ENCODE peak calls at places on chromosome 13, in ten cellular contexts. One of them, this sample, is unnamed.
A peak's percentile ranks its signal among the peaks of the same experiment; 100 is the strongest.

GRCh38 chr13:62653371-62653770 is 1237.7 kb upstream of the PCDH20 start:
- DNase-seq in adrenal gland: no peak
- DNase-seq in tibial nerve: no peak
- DNase-seq in body of pancreas: no peak
- DNase-seq in tibial artery: no peak
- DNase-seq in mucosa of descending colon: no peak
- DNase-seq in small intestine: no peak
- DNase-seq in neural progenitor cell: no peak
- DNase-seq in endodermal cell: no peak
- DNase-seq in transverse colon: no peak
- DNase-seq in this sample: no peak

GRCh38 chr13:93079294-93079693 is 147.3 kb upstream of the GPC6 start:
- DNase-seq in mucosa of descending colon: no peak
- DNase-seq in tibial nerve: no peak
- DNase-seq in small intestine: no peak
- DNase-seq in neural progenitor cell: no peak
- DNase-seq in tibial artery: no peak
- DNase-seq in body of pancreas: no peak
- DNase-seq in adrenal gland: no peak
- DNase-seq in endodermal cell: no peak
- DNase-seq in transverse colon: no peak
- DNase-seq in this sample: no peak

GRCh38 chr13:94481966-94482365 is 2.5 kb upstream of the DCT start:
- DNase-seq in adrenal gland: no peak
- DNase-seq in tibial artery: peak; percentile 25
- DNase-seq in endodermal cell: no peak
- DNase-seq in body of pancreas: no peak
- DNase-seq in tibial nerve: no peak
- DNase-seq in small intestine: peak; percentile 3
- DNase-seq in mucosa of descending colon: no peak
- DNase-seq in transverse colon: no peak
- DNase-seq in neural progenitor cell: no peak
- DNase-seq in this sample: no peak

GRCh38 chr13:112454648-112455334 is 78.6 kb downstream of the SPACA7 start:
- DNase-seq in neural progenitor cell: no peak
- DNase-seq in mucosa of descending colon: no peak
- DNase-seq in body of pancreas: no peak
- DNase-seq in adrenal gland: no peak
- DNase-seq in tibial nerve: no peak
- DNase-seq in transverse colon: no peak
- DNase-seq in tibial artery: no peak
- DNase-seq in small intestine: no peak
- DNase-seq in endodermal cell: no peak
- DNase-seq in this sample: no peak

GRCh38 chr13:65892859-65893258 is 1337.3 kb downstream of the PCDH9 start:
- DNase-seq in body of pancreas: no peak
- DNase-seq in mucosa of descending colon: no peak
- DNase-seq in adrenal gland: no peak
- DNase-seq in small intestine: no peak
- DNase-seq in neural progenitor cell: no peak
- DNase-seq in transverse colon: no peak
- DNase-seq in endodermal cell: no peak
- DNase-seq in tibial nerve: no peak
- DNase-seq in tibial artery: no peak
- DNase-seq in this sample: no peak

GRCh38 chr13:94192576-94192975 is 286.9 kb downstream of the DCT start:
- DNase-seq in small intestine: peak; percentile 46
- DNase-seq in tibial nerve: peak; percentile 30
- DNase-seq in endodermal cell: peak; percentile 86
- DNase-seq in adrenal gland: peak; percentile 56
- DNase-seq in mucosa of descending colon: peak; percentile 23
- DNase-seq in tibial artery: no peak
- DNase-seq in body of pancreas: peak; percentile 19
- DNase-seq in transverse colon: peak; percentile 15
- DNase-seq in neural progenitor cell: peak; percentile 67
- DNase-seq in this sample: no peak

GRCh38 chr13:109743706-109744453 is 42.5 kb downstream of the IRS2 start:
- DNase-seq in transverse colon: peak; percentile 56
- DNase-seq in tibial artery: no peak
- DNase-seq in mucosa of descending colon: no peak
- DNase-seq in small intestine: peak; percentile 63
- DNase-seq in tibial nerve: no peak
- DNase-seq in neural progenitor cell: no peak
- DNase-seq in endodermal cell: peak; percentile 62
- DNase-seq in body of pancreas: no peak
- DNase-seq in adrenal gland: peak; percentile 65
- DNase-seq in this sample: no peak

GRCh38 chr13:42946927-42947326 is 45.1 kb downstream of the EPSTI1 start:
- DNase-seq in body of pancreas: no peak
- DNase-seq in small intestine: no peak
- DNase-seq in tibial artery: no peak
- DNase-seq in mucosa of descending colon: no peak
- DNase-seq in endodermal cell: no peak
- DNase-seq in tibial nerve: no peak
- DNase-seq in transverse colon: no peak
- DNase-seq in adrenal gland: no peak
- DNase-seq in neural progenitor cell: no peak
- DNase-seq in this sample: no peak

GRCh38 chr13:22014469-22014868 is 343.6 kb downstream of the FGF9 start:
- DNase-seq in tibial artery: no peak
- DNase-seq in small intestine: no peak
- DNase-seq in body of pancreas: no peak
- DNase-seq in transverse colon: no peak
- DNase-seq in adrenal gland: peak; percentile 57
- DNase-seq in neural progenitor cell: no peak
- DNase-seq in tibial nerve: no peak
- DNase-seq in endodermal cell: no peak
- DNase-seq in mucosa of descending colon: no peak
- DNase-seq in this sample: no peak

GRCh38 chr13:49679244-49679643 is 12.0 kb downstream of the EBPL start:
- DNase-seq in mucosa of descending colon: no peak
- DNase-seq in tibial nerve: peak; percentile 8
- DNase-seq in endodermal cell: peak; percentile 10
- DNase-seq in transverse colon: no peak
- DNase-seq in body of pancreas: no peak
- DNase-seq in adrenal gland: no peak
- DNase-seq in neural progenitor cell: no peak
- DNase-seq in tibial artery: no peak
- DNase-seq in small intestine: no peak
- DNase-seq in this sample: no peak

GRCh38 chr13:38735655-38736440 is 49.0 kb downstream of the FREM2 start:
- DNase-seq in endodermal cell: peak; percentile 57
- DNase-seq in mucosa of descending colon: no peak
- DNase-seq in tibial artery: no peak
- DNase-seq in body of pancreas: no peak
- DNase-seq in adrenal gland: no peak
- DNase-seq in neural progenitor cell: no peak
- DNase-seq in small intestine: no peak
- DNase-seq in tibial nerve: no peak
- DNase-seq in transverse colon: no peak
- DNase-seq in this sample: no peak

GRCh38 chr13:36764957-36765356 is 54.1 kb upstream of the RFXAP start:
- DNase-seq in adrenal gland: no peak
- DNase-seq in transverse colon: no peak
- DNase-seq in body of pancreas: no peak
- DNase-seq in tibial artery: no peak
- DNase-seq in tibial nerve: no peak
- DNase-seq in small intestine: no peak
- DNase-seq in neural progenitor cell: no peak
- DNase-seq in endodermal cell: no peak
- DNase-seq in mucosa of descending colon: no peak
- DNase-seq in this sample: no peak
- H3K4me1 ChIP-seq in adrenal gland: no peaks in the 10 kb centered on the region
- H3K4me1 ChIP-seq in transverse colon: no peaks in the 10 kb centered on the region
- H3K4me1 ChIP-seq in body of pancreas: no peaks in the 10 kb centered on the region
- H3K4me1 ChIP-seq in tibial artery: no peaks in the 10 kb centered on the region
- H3K4me1 ChIP-seq in tibial nerve: no peaks in the 10 kb centered on the region
- H3K4me1 ChIP-seq in small intestine: no peaks in the 10 kb centered on the region
- H3K4me1 ChIP-seq in neural progenitor cell: no peaks in the 10 kb centered on the region
- H3K4me1 ChIP-seq in endodermal cell: no peaks in the 10 kb centered on the region
- H3K4me1 ChIP-seq in mucosa of descending colon: no peaks in the 10 kb centered on the region
- H3K4me1 ChIP-seq in this sample: no peaks in the 10 kb centered on the region

GRCh38 chr13:73857106-73857505 is 277.1 kb downstream of the KLF12 start:
- DNase-seq in transverse colon: no peak
- DNase-seq in tibial artery: no peak
- DNase-seq in small intestine: no peak
- DNase-seq in adrenal gland: no peak
- DNase-seq in endodermal cell: no peak
- DNase-seq in tibial nerve: no peak
- DNase-seq in neural progenitor cell: no peak
- DNase-seq in mucosa of descending colon: no peak
- DNase-seq in body of pancreas: no peak
- DNase-seq in this sample: no peak

GRCh38 chr13:73861136-73861535 is 273.1 kb downstream of the KLF12 start:
- DNase-seq in transverse colon: no peak
- DNase-seq in tibial artery: no peak
- DNase-seq in body of pancreas: no peak
- DNase-seq in endodermal cell: no peak
- DNase-seq in neural progenitor cell: no peak
- DNase-seq in small intestine: peak; percentile 3
- DNase-seq in adrenal gland: no peak
- DNase-seq in mucosa of descending colon: no peak
- DNase-seq in tibial nerve: no peak
- DNase-seq in this sample: no peak

GRCh38 chr13:73865027-73865426 is 269.2 kb downstream of the KLF12 start:
- DNase-seq in mucosa of descending colon: no peak
- DNase-seq in body of pancreas: no peak
- DNase-seq in tibial nerve: no peak
- DNase-seq in tibial artery: no peak
- DNase-seq in small intestine: no peak
- DNase-seq in adrenal gland: no peak
- DNase-seq in transverse colon: no peak
- DNase-seq in neural progenitor cell: no peak
- DNase-seq in endodermal cell: no peak
- DNase-seq in this sample: no peak

GRCh38 chr13:73860501-73860900 is 273.7 kb downstream of the KLF12 start:
- DNase-seq in adrenal gland: no peak
- DNase-seq in tibial nerve: no peak
- DNase-seq in neural progenitor cell: no peak
- DNase-seq in transverse colon: no peak
- DNase-seq in body of pancreas: no peak
- DNase-seq in tibial artery: no peak
- DNase-seq in mucosa of descending colon: no peak
- DNase-seq in small intestine: no peak
- DNase-seq in endodermal cell: no peak
- DNase-seq in this sample: no peak

GRCh38 chr13:73859841-73860240 is 274.4 kb downstream of the KLF12 start:
- DNase-seq in body of pancreas: no peak
- DNase-seq in neural progenitor cell: no peak
- DNase-seq in endodermal cell: no peak
- DNase-seq in tibial nerve: no peak
- DNase-seq in adrenal gland: no peak
- DNase-seq in transverse colon: no peak
- DNase-seq in mucosa of descending colon: no peak
- DNase-seq in tibial artery: no peak
- DNase-seq in small intestine: peak; percentile 35
- DNase-seq in this sample: no peak
- H3K4me1 ChIP-seq in body of pancreas: no peaks in the 10 kb centered on the region
- H3K4me1 ChIP-seq in neural progenitor cell: no peaks in the 10 kb centered on the region
- H3K4me1 ChIP-seq in endodermal cell: no peaks in the 10 kb centered on the region
- H3K4me1 ChIP-seq in tibial nerve: no peaks in the 10 kb centered on the region
- H3K4me1 ChIP-seq in adrenal gland: no peaks in the 10 kb centered on the region
- H3K4me1 ChIP-seq in transverse colon: no peaks in the 10 kb centered on the region
- H3K4me1 ChIP-seq in mucosa of descending colon: no peaks in the 10 kb centered on the region
- H3K4me1 ChIP-seq in tibial artery: no peaks in the 10 kb centered on the region
- H3K4me1 ChIP-seq in small intestine: no peaks in the 10 kb centered on the region
- H3K4me1 ChIP-seq in this sample: no peaks in the 10 kb centered on the region

DNA sequence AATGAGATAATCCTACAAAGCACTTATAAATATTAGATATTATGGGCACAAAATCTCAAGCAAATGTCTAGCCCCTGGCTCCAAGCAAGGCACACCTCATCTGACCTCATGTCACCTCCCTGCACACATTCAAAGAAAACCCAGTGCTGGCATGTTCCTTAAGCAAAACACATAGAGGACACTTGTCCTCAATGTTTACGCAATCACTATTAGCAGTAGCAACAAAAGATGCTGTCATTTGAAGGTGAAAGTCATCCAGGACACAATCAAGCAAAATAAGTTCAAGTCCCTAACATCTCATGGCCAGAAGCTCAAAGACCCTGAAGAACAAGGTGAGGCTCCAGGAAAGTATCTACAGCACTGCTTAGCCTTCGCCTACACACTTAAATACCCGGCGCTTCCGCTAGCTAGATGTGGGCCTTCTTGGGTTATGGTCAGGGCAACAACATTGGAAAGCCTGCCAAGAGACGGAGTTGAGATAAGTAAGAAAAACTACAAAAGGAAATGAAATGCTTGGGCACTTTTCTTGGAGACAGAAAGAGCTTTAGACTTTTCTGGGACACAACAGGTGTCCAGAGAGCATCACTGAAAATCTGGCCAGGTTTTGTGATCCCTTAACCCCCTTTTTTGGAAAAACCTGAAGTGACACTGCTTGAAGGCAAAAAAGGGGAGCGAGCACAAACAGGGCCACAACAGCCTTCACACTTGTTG is 85.7 kb downstream of the FOXO1 start:
- DNase-seq in transverse colon: no peak
- DNase-seq in tibial artery: no peak
- DNase-seq in tibial nerve: no peak
- DNase-seq in endodermal cell: no peak
- DNase-seq in body of pancreas: no peak
- DNase-seq in neural progenitor cell: no peak
- DNase-seq in small intestine: no peak
- DNase-seq in adrenal gland: no peak
- DNase-seq in mucosa of descending colon: no peak
- DNase-seq in this sample: no peak
- H3K4me1 ChIP-seq in transverse colon: peaks cover 11% of the 10 kb centered on the region
- H3K4me1 ChIP-seq in tibial artery: peaks cover 30% of the 10 kb centered on the region
- H3K4me1 ChIP-seq in tibial nerve: peaks cover 42% of the 10 kb centered on the region
- H3K4me1 ChIP-seq in endodermal cell: peaks cover under 1% of the 10 kb centered on the region
- H3K4me1 ChIP-seq in body of pancreas: peaks cover 58% of the 10 kb centered on the region
- H3K4me1 ChIP-seq in neural progenitor cell: no peaks in the 10 kb centered on the region
- H3K4me1 ChIP-seq in small intestine: peaks cover 2% of the 10 kb centered on the region
- H3K4me1 ChIP-seq in adrenal gland: peaks cover 14% of the 10 kb centered on the region
- H3K4me1 ChIP-seq in mucosa of descending colon: peaks cover 10% of the 10 kb centered on the region
- H3K4me1 ChIP-seq in this sample: peaks cover 42% of the 10 kb centered on the region

GRCh38 chr13:111219306-111219705 is 101.1 kb upstream of the TEX29 start:
- DNase-seq in adrenal gland: peak; percentile 72
- DNase-seq in neural progenitor cell: no peak
- DNase-seq in tibial artery: peak; percentile 67
- DNase-seq in body of pancreas: no peak
- DNase-seq in transverse colon: no peak
- DNase-seq in small intestine: no peak
- DNase-seq in tibial nerve: no peak
- DNase-seq in mucosa of descending colon: no peak
- DNase-seq in endodermal cell: peak; percentile 7
- DNase-seq in this sample: no peak
- H3K4me1 ChIP-seq in adrenal gland: peaks cover 12% of the 10 kb centered on the region
- H3K4me1 ChIP-seq in neural progenitor cell: peaks cover 19% of the 10 kb centered on the region
- H3K4me1 ChIP-seq in tibial artery: peaks cover 50% of the 10 kb centered on the region
- H3K4me1 ChIP-seq in body of pancreas: peaks cover 20% of the 10 kb centered on the region
- H3K4me1 ChIP-seq in transverse colon: no peaks in the 10 kb centered on the region
- H3K4me1 ChIP-seq in small intestine: no peaks in the 10 kb centered on the region
- H3K4me1 ChIP-seq in tibial nerve: peaks cover 53% of the 10 kb centered on the region
- H3K4me1 ChIP-seq in mucosa of descending colon: no peaks in the 10 kb centered on the region
- H3K4me1 ChIP-seq in endodermal cell: no peaks in the 10 kb centered on the region
- H3K4me1 ChIP-seq in this sample: peaks cover 42% of the 10 kb centered on the region

GRCh38 chr13:37565425-37565824 is 33.1 kb downstream of the POSTN start:
- DNase-seq in tibial nerve: no peak
- DNase-seq in adrenal gland: no peak
- DNase-seq in endodermal cell: no peak
- DNase-seq in small intestine: no peak
- DNase-seq in body of pancreas: no peak
- DNase-seq in transverse colon: no peak
- DNase-seq in mucosa of descending colon: no peak
- DNase-seq in neural progenitor cell: no peak
- DNase-seq in tibial artery: no peak
- DNase-seq in this sample: no peak
- H3K4me1 ChIP-seq in tibial nerve: no peaks in the 10 kb centered on the region
- H3K4me1 ChIP-seq in adrenal gland: no peaks in the 10 kb centered on the region
- H3K4me1 ChIP-seq in endodermal cell: no peaks in the 10 kb centered on the region
- H3K4me1 ChIP-seq in small intestine: no peaks in the 10 kb centered on the region
- H3K4me1 ChIP-seq in body of pancreas: no peaks in the 10 kb centered on the region
- H3K4me1 ChIP-seq in transverse colon: no peaks in the 10 kb centered on the region
- H3K4me1 ChIP-seq in mucosa of descending colon: no peaks in the 10 kb centered on the region
- H3K4me1 ChIP-seq in neural progenitor cell: no peaks in the 10 kb centered on the region
- H3K4me1 ChIP-seq in tibial artery: no peaks in the 10 kb centered on the region
- H3K4me1 ChIP-seq in this sample: no peaks in the 10 kb centered on the region

This sample was measured in upper lobe of right lung.